ENCODE peak calls at places on chromosome X, in four cellular contexts. S is AG09309, L is tibial nerve, H is H9. P is an unnamed sample.
A peak's percentile ranks its signal among the peaks of the same experiment; 100 is the strongest.

GRCh38 chrX:154918060-154918483 is 31.9 kb downstream of the F8A1 start:
- DNase-seq in S (peak; percentile 65), L (peak; percentile 47), H (peak; percentile 66), P (peak; percentile 28)

GRCh38 chrX:43971966-43972961 is 926 bp downstream of the NDP start:
- DNase-seq in S (no peak), L (no peak), H (no peak), P (no peak)

GRCh38 chrX:129754266-129755024 is 15.7 kb downstream of the XPNPEP2 start:
- DNase-seq in S (no peak), L (no peak), H (peak; percentile 62), P (peak; percentile 14)

GRCh38 chrX:13780868-13781427 is 35.9 kb downstream of the GPM6B start:
- DNase-seq in S (no peak), L (no peak), H (no peak), P (no peak)

GRCh38 chrX:44343412-44343942 is at the start of gene EFHC2:
- DNase-seq in S (no peak), L (peak; percentile 9), H (peak; percentile 38), P (peak; percentile 38)

GRCh38 chrX:104255465-104255864 is 732 bp upstream of the ESX1 start:
- DNase-seq in S (no peak), L (no peak), H (no peak), P (no peak)

GRCh38 chrX:70476934-70477733 is 32.5 kb downstream of the DLG3 start:
- DNase-seq in S (no peak), L (peak; percentile 11), H (peak; percentile 68), P (peak; percentile 15)

GRCh38 chrX:32673193-32673592 is 538.2 kb downstream of the DMD start:
- DNase-seq in S (no peak), L (no peak), H (no peak), P (no peak)

GRCh38 chrX:150036181-150036580 is 97.9 kb upstream of the EOLA2 start:
- DNase-seq in S (no peak), L (no peak), H (no peak), P (no peak)

GRCh38 chrX:53237056-53237455 is 12.0 kb upstream of the KDM5C start:
- DNase-seq in S (no peak), L (no peak), H (no peak), P (no peak)

GRCh38 chrX:109534933-109535332 is 1.7 kb upstream of the NXT2 start:
- DNase-seq in S (no peak), L (no peak), H (no peak), P (no peak)

GRCh38 chrX:87621697-87622096 is 104.1 kb downstream of the KLHL4 start:
- DNase-seq in S (no peak), L (no peak), H (no peak), P (no peak)

GRCh38 chrX:17007134-17007768 is 60.8 kb downstream of the REPS2 start:
- DNase-seq in S (no peak), L (no peak), H (peak; percentile 42), P (no peak)

GRCh38 chrX:41634284-41634683 is 54.5 kb upstream of the GPR34 start:
- DNase-seq in S (no peak), L (peak; percentile 6), H (no peak), P (no peak)

GRCh38 chrX:7218321-7219152 is 70.6 kb upstream of the PUDP start:
- DNase-seq in S (no peak), L (no peak), H (no peak), P (no peak)

GRCh38 chrX:129529685-129530281 is 6.5 kb upstream of the SMARCA1 start:
- DNase-seq in S (no peak), L (peak; percentile 15), H (no peak), P (no peak)

GRCh38 chrX:116284383-116284782 is 113.8 kb downstream of the AGTR2 start:
- DNase-seq in S (no peak), L (no peak), H (no peak), P (no peak)

GRCh38 chrX:291411-291901 is 10.3 kb downstream of the PLCXD1 start:
- DNase-seq in S (no peak), L (no peak), H (no peak), P (no peak)

GRCh38 chrX:139077303-139078131 is 366.0 kb upstream of the FGF13 start:
- DNase-seq in S (peak; percentile 20), L (no peak), H (no peak), P (no peak)

GRCh38 chrX:21905976-21906375 is 34.5 kb upstream of the SMS start:
- DNase-seq in S (no peak), L (no peak), H (no peak), P (no peak)

GRCh38 chrX:154748712-154749339 is 2.1 kb downstream of the GAB3 start:
- DNase-seq in S (no peak), L (peak; percentile 69), H (no peak), P (peak; percentile 40)

GRCh38 chrX:153214934-153215333 is 35.9 kb downstream of the MAGEA1 start:
- DNase-seq in S (no peak), L (no peak), H (no peak), P (no peak)

GRCh38 chrX:56728321-56728720 is 722 bp upstream of the NBDY start:
- DNase-seq in S (no peak), L (no peak), H (no peak), P (no peak)

GRCh38 chrX:108439434-108439883 is at the start of gene COL4A5:
- DNase-seq in S (no peak), L (peak; percentile 4), H (peak; percentile 79), P (peak; percentile 45)

DNA sequence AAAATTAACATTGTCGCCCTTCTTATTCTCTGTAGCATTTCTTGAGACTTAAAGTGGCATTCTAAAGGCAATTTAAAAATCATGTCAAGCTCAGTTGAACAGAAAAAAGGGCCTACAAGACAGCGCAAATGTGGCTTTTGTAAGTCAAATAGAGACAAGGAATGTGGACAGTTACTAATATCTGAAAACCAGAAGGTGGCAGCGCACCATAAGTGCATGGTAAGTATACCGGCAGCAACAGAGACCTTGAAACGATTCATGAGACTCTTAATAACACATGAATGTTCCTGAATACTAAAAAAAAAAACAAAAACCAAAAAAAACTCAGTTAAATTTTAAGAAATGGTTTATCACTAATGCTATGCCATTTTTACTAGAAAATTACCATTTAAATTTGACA is 82.4 kb upstream of the HPRT1 start:
- DNase-seq in S (no peak), L (no peak), H (no peak), P (no peak)
- TF ChIP-seq CTCF in S (peak; percentile 43), L (no peak), H (peak; percentile 24), P (no peak)

GRCh38 chrX:10509397-10509796 is 111.0 kb downstream of the MID1 start:
- DNase-seq in S (no peak), L (no peak), H (no peak), P (no peak)
- TF ChIP-seq CTCF in S (no peak), L (no peak), H (no peak), P (no peak)

DNA sequence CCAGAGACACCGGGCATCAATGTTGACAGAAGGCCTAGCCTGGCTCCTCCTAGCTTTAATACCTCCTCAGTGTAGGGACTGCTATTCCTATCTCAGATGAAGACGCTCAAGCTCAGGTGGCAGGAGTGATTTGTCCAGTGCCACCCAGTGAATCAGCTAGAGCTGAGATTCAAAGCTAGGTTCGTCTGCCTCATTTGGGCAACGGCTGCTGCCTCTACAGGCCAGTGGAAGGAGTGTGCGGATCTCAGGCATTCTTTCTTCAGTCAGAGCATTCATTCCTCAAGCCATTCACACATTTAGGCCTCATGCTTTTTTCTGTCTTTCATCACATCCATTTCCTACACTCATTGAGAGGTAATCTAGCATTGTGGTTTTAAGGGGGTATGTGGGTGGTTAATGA is 7.3 kb downstream of the TSR2 start:
- DNase-seq in S (no peak), L (no peak), H (peak; percentile 38), P (no peak)
- TF ChIP-seq CTCF in S (peak; percentile 31), L (no peak), H (peak; percentile 54), P (no peak)

GRCh38 chrX:132740316-132741123 is 217.9 kb downstream of the HS6ST2 start:
- DNase-seq in S (no peak), L (no peak), H (no peak), P (no peak)
- TF ChIP-seq CTCF in S (peak; percentile 52), L (peak; percentile 43), H (peak; percentile 96), P (peak; percentile 75)

GRCh38 chrX:30504309-30504708 is 73.3 kb downstream of the TASL start:
- DNase-seq in S (no peak), L (no peak), H (no peak), P (no peak)
- TF ChIP-seq CTCF in S (peak; percentile 40), L (peak; percentile 36), H (peak; percentile 80), P (peak; percentile 45)

GRCh38 chrX:47854474-47854873 is 17.8 kb downstream of the ZNF81 start:
- DNase-seq in S (no peak), L (peak; percentile 16), H (peak; percentile 34), P (peak; percentile 10)
- TF ChIP-seq CTCF in S (peak; percentile 42), L (no peak), H (peak; percentile 62), P (no peak)